ENCODE peak calls at places on chromosomes 1 and 21, in eight cellular contexts. M is NCI-H1436; U is AG08396; Z is activated CD4-positive, alpha-beta T cell treated with anti-CD3 and anti-CD28 coated beads, Interleukin-2, amount 50 U/mL, for 4 hours; V is stimulated activated CD4-positive, alpha-beta T cell treated with anti-CD3 and anti-CD28 coated beads, Interleukin-1b, Interleukin-23, amount 100 ng/mL, for 4 hours; Q is NCI-H1105; I is HTR-8/SVneo; C is Caki2. O is an unnamed sample.
A peak's percentile ranks its signal among the peaks of the same experiment; 100 is the strongest.

GRCh38 chr1:6343506-6344405 is 49.8 kb downstream of the ACOT7 start:
- DNase-seq in M (peak; percentile 71), C (peak; percentile 93), V (peak; percentile 42), Z (peak; percentile 43), U (peak; percentile 90), I (peak; percentile 65), Q (peak; percentile 45), O (peak; percentile 17)

GRCh38 chr1:203556047-203556851 is 62.3 kb downstream of the OPTC start:
- DNase-seq in Q (no peak), V (no peak), I (no peak), C (no peak), Z (no peak), M (no peak), U (peak; percentile 77), O (no peak)

GRCh38 chr1:38789498-38790169 is 69.9 kb downstream of the RRAGC start:
- DNase-seq in I (no peak), C (no peak), V (no peak), Q (peak; percentile 68), Z (no peak), M (no peak), U (no peak), O (no peak)

GRCh38 chr1:201346337-201346939 is 31.0 kb downstream of the TNNT2 start:
- DNase-seq in Q (peak; percentile 16), C (peak; percentile 41), M (peak; percentile 20), V (no peak), Z (no peak), U (peak; percentile 69), I (peak; percentile 75), O (no peak)

GRCh38 chr21:34909492-34910292 is 139.4 kb downstream of the RUNX1 start:
- DNase-seq in M (no peak), I (no peak), U (no peak), V (no peak), Z (no peak), C (no peak), Q (no peak), O (no peak)

GRCh38 chr1:219385786-219386427 is 212.2 kb downstream of the LYPLAL1 start:
- DNase-seq in V (no peak), C (peak; percentile 45), M (peak; percentile 78), I (peak; percentile 60), Q (peak; percentile 75), Z (no peak), U (peak; percentile 39), O (no peak)

GRCh38 chr1:64087768-64088167 is 115.7 kb upstream of the UBE2U start:
- DNase-seq in M (no peak), Q (no peak), C (no peak), Z (no peak), U (peak; percentile 37), I (no peak), V (no peak), O (no peak)

GRCh38 chr1:159881930-159882839 is 17.8 kb downstream of the CFAP45 start:
- DNase-seq in M (peak; percentile 80), C (peak; percentile 93), Q (peak; percentile 94), U (peak; percentile 82), V (peak; percentile 3), Z (peak; percentile 11), I (peak; percentile 69), O (no peak)

GRCh38 chr1:22641247-22641646 is 2.2 kb upstream of the C1QC start:
- DNase-seq in V (no peak), M (no peak), Q (no peak), Z (no peak), U (no peak), I (no peak), C (no peak), O (no peak)

GRCh38 chr1:15107897-15108296 is 45.6 kb upstream of the TMEM51 start:
- DNase-seq in U (no peak), V (no peak), Q (no peak), Z (no peak), I (no peak), M (no peak), C (no peak), O (no peak)

GRCh38 chr1:222441006-222441620 is 106.8 kb downstream of the HHIPL2 start:
- DNase-seq in I (no peak), C (peak; percentile 59), Q (no peak), M (no peak), V (no peak), U (peak; percentile 27), Z (no peak), O (no peak)

GRCh38 chr1:1136547-1137230 is 20.8 kb upstream of the C1orf159 start:
- DNase-seq in U (no peak), M (peak; percentile 92), Q (peak; percentile 97), Z (no peak), C (no peak), I (no peak), V (no peak), O (no peak)

GRCh38 chr1:101108123-101108522 is 82.5 kb upstream of the DPH5 start:
- DNase-seq in Z (no peak), M (no peak), I (no peak), C (no peak), V (no peak), U (no peak), Q (no peak), O (no peak)

GRCh38 chr1:109928591-109929111 is 18.0 kb downstream of the CSF1 start:
- DNase-seq in Q (no peak), I (no peak), Z (no peak), M (no peak), U (peak; percentile 52), C (no peak), V (no peak), O (no peak)